ENCODE peak calls at places on chromosomes 6 and 20, in seven cellular contexts. One of them, this sample, is unnamed.

GRCh38 chr6:38179300-38179699 is 359.8 kb downstream of the ZFAND3 start:
- DNase-seq in HCT116: no peak
- DNase-seq in T47D: no peak
- DNase-seq in SK-N-SH: no peak
- DNase-seq in HepG2: no peak
- DNase-seq in K562: no peak
- DNase-seq in GM12878: no peak
- DNase-seq in this sample: peak; percentile 44

GRCh38 chr6:148416309-148416965 is 73.8 kb downstream of the SASH1 start:
- DNase-seq in HCT116: no peak
- DNase-seq in T47D: no peak
- DNase-seq in SK-N-SH: no peak
- DNase-seq in HepG2: no peak
- DNase-seq in K562: no peak
- DNase-seq in GM12878: no peak
- DNase-seq in this sample: no peak

GRCh38 chr6:143232849-143233248 is 172.2 kb downstream of the AIG1 start:
- DNase-seq in HCT116: peak; percentile 15
- DNase-seq in T47D: no peak
- DNase-seq in SK-N-SH: peak; percentile 37
- DNase-seq in HepG2: peak; percentile 65
- DNase-seq in K562: peak; percentile 65
- DNase-seq in GM12878: peak; percentile 2
- DNase-seq in this sample: peak; percentile 68

GRCh38 chr6:6712258-6712978 is 123.9 kb downstream of the LY86 start:
- DNase-seq in HCT116: peak; percentile 38
- DNase-seq in T47D: no peak
- DNase-seq in SK-N-SH: no peak
- DNase-seq in HepG2: peak; percentile 83
- DNase-seq in K562: peak; percentile 68
- DNase-seq in GM12878: no peak
- DNase-seq in this sample: no peak

GRCh38 chr6:21457647-21458046 is 135.9 kb upstream of the SOX4 start:
- DNase-seq in HCT116: no peak
- DNase-seq in T47D: no peak
- DNase-seq in SK-N-SH: no peak
- DNase-seq in HepG2: peak; percentile 68
- DNase-seq in K562: no peak
- DNase-seq in GM12878: no peak
- DNase-seq in this sample: no peak

GRCh38 chr6:137705166-137706064 is 161.6 kb upstream of the TNFAIP3 start:
- DNase-seq in HCT116: peak; percentile 24
- DNase-seq in T47D: peak; percentile 2
- DNase-seq in SK-N-SH: no peak
- DNase-seq in HepG2: peak; percentile 71
- DNase-seq in K562: peak; percentile 74
- DNase-seq in GM12878: no peak
- DNase-seq in this sample: peak; percentile 85

GRCh38 chr6:125512621-125513020 is 210.9 kb upstream of the HDDC2 start:
- DNase-seq in HCT116: peak; percentile 8
- DNase-seq in T47D: no peak
- DNase-seq in SK-N-SH: no peak
- DNase-seq in HepG2: peak; percentile 12
- DNase-seq in K562: no peak
- DNase-seq in GM12878: no peak
- DNase-seq in this sample: no peak

GRCh38 chr20:12847862-12848261 is 160.9 kb upstream of the SPTLC3 start:
- DNase-seq in HCT116: no peak
- DNase-seq in T47D: no peak
- DNase-seq in SK-N-SH: no peak
- DNase-seq in HepG2: peak; percentile 11
- DNase-seq in K562: no peak
- DNase-seq in GM12878: no peak
- DNase-seq in this sample: no peak

GRCh38 chr20:57810511-57811372 is 100.9 kb upstream of the PMEPA1 start:
- DNase-seq in HCT116: no peak
- DNase-seq in T47D: no peak
- DNase-seq in SK-N-SH: no peak
- DNase-seq in HepG2: peak; percentile 32
- DNase-seq in K562: no peak
- DNase-seq in GM12878: no peak
- DNase-seq in this sample: no peak

GRCh38 chr6:149008741-149009140 is 261.9 kb downstream of the UST start:
- DNase-seq in HCT116: no peak
- DNase-seq in T47D: no peak
- DNase-seq in SK-N-SH: no peak
- DNase-seq in HepG2: no peak
- DNase-seq in K562: no peak
- DNase-seq in GM12878: no peak
- DNase-seq in this sample: no peak

GRCh38 chr6:41939091-41939847 is 2.3 kb downstream of the CCND3 start:
- DNase-seq in HCT116: no peak
- DNase-seq in T47D: no peak
- DNase-seq in SK-N-SH: no peak
- DNase-seq in HepG2: no peak
- DNase-seq in K562: peak; percentile 54
- DNase-seq in GM12878: no peak
- DNase-seq in this sample: peak; percentile 69

GRCh38 chr6:39430968-39431523 is 108.5 kb upstream of the KCNK16 start:
- DNase-seq in HCT116: no peak
- DNase-seq in T47D: no peak
- DNase-seq in SK-N-SH: peak; percentile 84
- DNase-seq in HepG2: no peak
- DNase-seq in K562: no peak
- DNase-seq in GM12878: no peak
- DNase-seq in this sample: no peak
- TF ChIP-seq JUND in HCT116: no peak
- TF ChIP-seq JUND in T47D: no peak
- TF ChIP-seq JUND in SK-N-SH: no peak
- TF ChIP-seq JUND in HepG2: no peak
- TF ChIP-seq JUND in K562: no peak
- TF ChIP-seq JUND in GM12878: no peak
- TF ChIP-seq JUND in this sample: no peak

GRCh38 chr20:45253260-45253659 is 1.1 kb downstream of the SLPI start:
- DNase-seq in HCT116: no peak
- DNase-seq in T47D: no peak
- DNase-seq in SK-N-SH: no peak
- DNase-seq in HepG2: no peak
- DNase-seq in K562: no peak
- DNase-seq in GM12878: no peak
- DNase-seq in this sample: no peak

GRCh38 chr20:45257711-45258110 is 3.3 kb upstream of the SLPI start:
- DNase-seq in HCT116: no peak
- DNase-seq in T47D: no peak
- DNase-seq in SK-N-SH: no peak
- DNase-seq in HepG2: no peak
- DNase-seq in K562: no peak
- DNase-seq in GM12878: no peak
- DNase-seq in this sample: no peak

GRCh38 chr20:45251884-45252571 is 2.3 kb downstream of the SLPI start:
- DNase-seq in HCT116: no peak
- DNase-seq in T47D: no peak
- DNase-seq in SK-N-SH: no peak
- DNase-seq in HepG2: no peak
- DNase-seq in K562: no peak
- DNase-seq in GM12878: no peak
- DNase-seq in this sample: no peak

GRCh38 chr20:45257161-45257560 is 2.8 kb upstream of the SLPI start:
- DNase-seq in HCT116: no peak
- DNase-seq in T47D: no peak
- DNase-seq in SK-N-SH: no peak
- DNase-seq in HepG2: no peak
- DNase-seq in K562: no peak
- DNase-seq in GM12878: no peak
- DNase-seq in this sample: no peak

DNA sequence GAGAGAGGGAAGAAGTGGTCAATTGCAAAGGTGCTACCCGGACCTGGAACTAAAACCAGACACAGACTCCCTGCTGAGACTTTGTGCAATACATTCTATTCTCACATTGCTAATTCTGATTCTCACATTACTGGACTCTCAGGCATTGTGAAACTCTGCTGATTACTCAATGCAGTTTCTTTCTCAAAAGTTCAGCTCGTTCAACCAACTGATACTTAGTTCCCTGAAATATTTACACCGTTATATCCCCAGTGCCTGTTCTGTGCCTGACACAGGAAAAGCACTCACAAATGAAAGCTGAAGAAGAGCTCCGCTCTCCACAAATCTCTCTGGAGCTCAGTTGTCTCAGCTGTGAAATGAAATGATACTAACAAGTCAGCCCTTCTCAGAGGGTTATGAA is 503 bp upstream of the SLPI start:
- DNase-seq in HCT116: no peak
- DNase-seq in T47D: no peak
- DNase-seq in SK-N-SH: no peak
- DNase-seq in HepG2: peak; percentile 37
- DNase-seq in K562: no peak
- DNase-seq in GM12878: no peak
- DNase-seq in this sample: no peak
- TF ChIP-seq JUND in HCT116: no peak
- TF ChIP-seq JUND in T47D: no peak
- TF ChIP-seq JUND in SK-N-SH: no peak
- TF ChIP-seq JUND in HepG2: no peak
- TF ChIP-seq JUND in K562: no peak
- TF ChIP-seq JUND in GM12878: no peak
- TF ChIP-seq JUND in this sample: no peak

GRCh38 chr6:85192186-85192585 is 257.7 kb upstream of the NT5E start:
- DNase-seq in HCT116: no peak
- DNase-seq in T47D: no peak
- DNase-seq in SK-N-SH: no peak
- DNase-seq in HepG2: no peak
- DNase-seq in K562: no peak
- DNase-seq in GM12878: no peak
- DNase-seq in this sample: no peak
- TF ChIP-seq JUND in HCT116: no peak
- TF ChIP-seq JUND in T47D: no peak
- TF ChIP-seq JUND in SK-N-SH: no peak
- TF ChIP-seq JUND in HepG2: no peak
- TF ChIP-seq JUND in K562: no peak
- TF ChIP-seq JUND in GM12878: no peak
- TF ChIP-seq JUND in this sample: no peak

GRCh38 chr6:135780326-135780725 is 71.2 kb upstream of the PDE7B start:
- DNase-seq in HCT116: no peak
- DNase-seq in T47D: no peak
- DNase-seq in SK-N-SH: no peak
- DNase-seq in HepG2: no peak
- DNase-seq in K562: no peak
- DNase-seq in GM12878: no peak
- DNase-seq in this sample: no peak

GRCh38 chr6:135779213-135779612 is 72.3 kb upstream of the PDE7B start:
- DNase-seq in HCT116: no peak
- DNase-seq in T47D: no peak
- DNase-seq in SK-N-SH: no peak
- DNase-seq in HepG2: no peak
- DNase-seq in K562: no peak
- DNase-seq in GM12878: no peak
- DNase-seq in this sample: no peak

GRCh38 chr6:135784493-135784892 is 67.0 kb upstream of the PDE7B start:
- DNase-seq in HCT116: no peak
- DNase-seq in T47D: no peak
- DNase-seq in SK-N-SH: peak; percentile 13
- DNase-seq in HepG2: no peak
- DNase-seq in K562: no peak
- DNase-seq in GM12878: no peak
- DNase-seq in this sample: no peak

DNA sequence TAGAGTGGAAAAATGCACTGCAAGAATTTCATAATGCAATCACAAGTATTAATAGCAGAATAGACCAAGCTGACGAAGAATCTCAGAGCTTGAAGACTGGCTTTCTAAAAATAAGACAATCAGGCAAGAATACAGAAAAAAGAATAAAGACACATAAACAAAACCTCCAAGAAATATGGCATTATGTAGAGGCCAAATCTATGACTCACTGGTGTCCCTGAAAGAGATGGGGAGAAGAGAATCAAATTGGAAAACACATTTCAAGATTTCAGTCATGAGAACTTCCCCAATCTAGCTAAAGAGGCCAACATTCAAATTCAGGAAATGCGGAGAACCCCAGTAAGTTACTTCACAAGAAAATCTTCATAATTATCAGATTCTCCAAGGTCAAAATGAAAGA is 69.0 kb upstream of the PDE7B start:
- DNase-seq in HCT116: no peak
- DNase-seq in T47D: no peak
- DNase-seq in SK-N-SH: no peak
- DNase-seq in HepG2: no peak
- DNase-seq in K562: no peak
- DNase-seq in GM12878: no peak
- DNase-seq in this sample: no peak
- TF ChIP-seq JUND in HCT116: no peak
- TF ChIP-seq JUND in T47D: no peak
- TF ChIP-seq JUND in SK-N-SH: no peak
- TF ChIP-seq JUND in HepG2: no peak
- TF ChIP-seq JUND in K562: no peak
- TF ChIP-seq JUND in GM12878: no peak
- TF ChIP-seq JUND in this sample: no peak

DNA sequence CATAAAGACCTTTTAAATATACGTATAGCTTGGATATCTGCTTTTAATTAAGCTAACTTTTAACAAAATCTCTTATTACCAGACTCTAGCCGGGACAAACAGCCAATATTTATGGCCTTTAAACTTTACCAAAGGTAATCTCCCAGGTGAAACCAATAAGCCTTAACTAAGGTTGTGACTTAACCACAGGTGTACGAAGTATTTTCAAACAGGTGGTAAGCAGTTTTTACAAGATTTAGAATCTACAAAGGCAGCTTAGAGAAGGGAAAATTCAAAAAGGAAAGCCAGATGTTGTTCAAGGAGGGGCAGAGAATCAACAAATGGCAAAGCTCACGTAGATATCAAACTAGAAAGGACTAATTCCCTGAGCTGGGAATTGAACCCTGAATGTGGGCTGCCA is 15.8 kb downstream of the WFDC2 start:
- DNase-seq in HCT116: no peak
- DNase-seq in T47D: no peak
- DNase-seq in SK-N-SH: no peak
- DNase-seq in HepG2: no peak
- DNase-seq in K562: no peak
- DNase-seq in GM12878: no peak
- DNase-seq in this sample: no peak
- TF ChIP-seq JUND in HCT116: no peak
- TF ChIP-seq JUND in T47D: no peak
- TF ChIP-seq JUND in SK-N-SH: no peak
- TF ChIP-seq JUND in HepG2: no peak
- TF ChIP-seq JUND in K562: no peak
- TF ChIP-seq JUND in GM12878: no peak
- TF ChIP-seq JUND in this sample: no peak

GRCh38 chr20:62318411-62319345 is 15.9 kb downstream of the ADRM1 start:
- DNase-seq in HCT116: no peak
- DNase-seq in T47D: no peak
- DNase-seq in SK-N-SH: no peak
- DNase-seq in HepG2: no peak
- DNase-seq in K562: no peak
- DNase-seq in GM12878: no peak
- DNase-seq in this sample: no peak
- TF ChIP-seq JUND in HCT116: no peak
- TF ChIP-seq JUND in T47D: no peak
- TF ChIP-seq JUND in SK-N-SH: no peak
- TF ChIP-seq JUND in HepG2: no peak
- TF ChIP-seq JUND in K562: no peak
- TF ChIP-seq JUND in GM12878: no peak
- TF ChIP-seq JUND in this sample: no peak

This sample was measured in H1.